ENCODE peak calls at places on chromosomes 13 and 19, in seven cellular contexts. B, S, H, N, J, V and R are unnamed samples.

GRCh38 chr19:34856052-34856451 is 70.7 kb upstream of the ZNF30 start:
- DNase-seq in B (no peak), S (no peak), H (no peak), N (no peak), J (no peak), V (no peak), R (no peak)

GRCh38 chr13:76293346-76293745 is 592.9 kb downstream of the KCTD12 start:
- DNase-seq in B (no peak), S (no peak), H (no peak), N (no peak), J (no peak), V (no peak), R (no peak)

GRCh38 chr19:45218887-45219780 is 26.1 kb downstream of the EXOC3L2 start:
- DNase-seq in B (no peak), S (no peak), H (no peak), N (no peak), J (no peak), V (no peak), R (no peak)

GRCh38 chr13:75178436-75178835 is 303.5 kb downstream of the TBC1D4 start:
- DNase-seq in B (no peak), S (no peak), H (no peak), N (no peak), J (no peak), V (no peak), R (no peak)

GRCh38 chr19:33988601-33989000 is 183.7 kb upstream of the LSM14A start:
- DNase-seq in B (no peak), S (no peak), H (no peak), N (no peak), J (no peak), V (no peak), R (no peak)

GRCh38 chr13:30520571-30520970 is 54.8 kb upstream of the HMGB1 start:
- DNase-seq in B (no peak), S (no peak), H (no peak), N (no peak), J (no peak), V (no peak), R (no peak)

GRCh38 chr13:82501804-82502203 is 1380.5 kb downstream of the SLITRK1 start:
- DNase-seq in B (no peak), S (no peak), H (no peak), N (no peak), J (no peak), V (no peak), R (no peak)

GRCh38 chr19:3585301-3586123 is at the start of gene GIPC3:
- DNase-seq in B (no peak), S (peak), H (no peak), N (no peak), J (no peak), V (no peak), R (no peak)

GRCh38 chr13:42028113-42028799 is 20.2 kb upstream of the DGKH start:
- DNase-seq in B (no peak), S (no peak), H (no peak), N (no peak), J (no peak), V (no peak), R (no peak)

GRCh38 chr13:80389073-80390038 is 48.4 kb upstream of the SPRY2 start:
- DNase-seq in B (no peak), S (no peak), H (no peak), N (no peak), J (no peak), V (no peak), R (no peak)

GRCh38 chr19:35298561-35298972 is 6.6 kb downstream of the MAG start:
- DNase-seq in B (no peak), S (no peak), H (no peak), N (no peak), J (no peak), V (no peak), R (no peak)

GRCh38 chr13:41456768-41457588 is at the start of gene RGCC:
- DNase-seq in B (peak), S (peak), H (no peak), N (peak), J (peak), V (peak), R (no peak)

GRCh38 chr13:112820318-112820717 is 130.5 kb downstream of the ATP11A start:
- DNase-seq in B (no peak), S (no peak), H (no peak), N (peak), J (no peak), V (peak), R (no peak)

GRCh38 chr19:39430675-39431593 is 4.8 kb downstream of the RPS16 start:
- DNase-seq in B (peak), S (no peak), H (no peak), N (no peak), J (no peak), V (no peak), R (no peak)

GRCh38 chr19:5451494-5451893 is 3.7 kb upstream of the ZNRF4 start:
- DNase-seq in B (no peak), S (peak), H (no peak), N (no peak), J (no peak), V (no peak), R (no peak)

GRCh38 chr19:45712699-45713067 is 18.0 kb downstream of the FBXO46 start:
- DNase-seq in B (no peak), S (peak), H (no peak), N (no peak), J (no peak), V (no peak), R (no peak)

GRCh38 chr19:5628470-5628869 is 5.6 kb downstream of the SAFB start:
- DNase-seq in B (no peak), S (no peak), H (no peak), N (no peak), J (no peak), V (no peak), R (no peak)

GRCh38 chr13:66367356-66367755 is 862.8 kb downstream of the PCDH9 start:
- DNase-seq in B (no peak), S (no peak), H (no peak), N (no peak), J (no peak), V (no peak), R (no peak)

GRCh38 chr13:113667771-113668490 is 912 bp downstream of the GRK1 start:
- DNase-seq in B (peak), S (peak), H (no peak), N (peak), J (no peak), V (peak), R (peak)

GRCh38 chr13:35157143-35157755 is 215.2 kb downstream of the NBEA start:
- DNase-seq in B (no peak), S (no peak), H (no peak), N (no peak), J (no peak), V (no peak), R (no peak)

GRCh38 chr13:103876571-103876970 is 810.4 kb upstream of the SLC10A2 start:
- DNase-seq in B (no peak), S (no peak), H (no peak), N (no peak), J (no peak), V (no peak), R (no peak)

GRCh38 chr13:24110011-24110410 is 50.5 kb upstream of the SPATA13 start:
- DNase-seq in B (no peak), S (no peak), H (no peak), N (no peak), J (no peak), V (no peak), R (no peak)

GRCh38 chr19:52188822-52189744 is 769 bp upstream of the PPP2R1A start:
- DNase-seq in B (peak), S (peak), H (peak), N (peak), J (no peak), V (no peak), R (peak)

GRCh38 chr19:41845051-41845590 is 279 bp downstream of the DMRTC2 start:
- DNase-seq in B (no peak), S (no peak), H (no peak), N (no peak), J (no peak), V (no peak), R (no peak)

GRCh38 chr13:99265162-99265822 is 7.1 kb upstream of the GPR18 start:
- DNase-seq in B (no peak), S (no peak), H (no peak), N (no peak), J (no peak), V (no peak), R (no peak)

GRCh38 chr13:95437561-95437960 is 115.0 kb upstream of the CLDN10 start:
- DNase-seq in B (no peak), S (no peak), H (no peak), N (no peak), J (no peak), V (no peak), R (no peak)

GRCh38 chr19:29666634-29667389 is 1.6 kb downstream of the PLEKHF1 start:
- DNase-seq in B (peak), S (no peak), H (peak), N (no peak), J (no peak), V (peak), R (peak)

GRCh38 chr19:48588670-48589399 is 17.7 kb upstream of the SPACA4 start:
- DNase-seq in B (peak), S (peak), H (no peak), N (peak), J (peak), V (peak), R (peak)
- TF ChIP-seq POLR2AphosphoS5 in B (peak), S (peak), H (peak), N (no peak), J (no peak), V (no peak), R (peak)

DNA sequence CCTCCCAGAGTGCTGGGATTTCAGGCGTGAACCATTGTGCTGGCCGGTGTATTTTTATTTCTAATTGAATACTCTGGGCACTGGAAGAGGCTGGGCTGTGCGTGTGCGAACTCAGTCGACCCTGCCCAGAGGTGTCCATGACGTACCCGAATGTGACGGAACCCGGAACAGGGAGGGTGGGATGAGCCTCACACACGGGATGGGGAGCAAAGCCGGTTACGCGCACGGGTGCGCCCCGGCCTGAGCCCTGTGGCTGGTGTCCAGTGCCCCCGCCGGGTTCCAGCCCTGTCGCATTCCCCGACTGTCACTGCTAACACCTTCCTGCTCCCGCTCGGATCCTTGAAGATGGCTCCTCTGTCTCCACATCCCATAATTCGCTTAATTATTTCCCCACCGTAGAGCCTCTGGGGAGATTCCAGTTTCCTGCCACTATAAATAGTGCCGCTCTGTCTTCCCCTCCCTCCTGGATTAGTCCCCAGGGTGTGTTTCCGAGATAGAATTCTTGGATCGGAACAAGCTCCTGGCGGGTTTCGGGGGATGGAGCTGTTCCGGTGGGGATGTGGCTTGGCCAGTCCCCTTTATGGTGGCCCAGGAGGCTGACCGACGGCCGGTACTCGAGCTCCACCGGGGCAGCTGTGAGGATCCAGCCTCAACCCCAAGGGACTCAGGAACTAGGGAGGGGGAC is 22.0 kb downstream of the SBNO2 start:
- DNase-seq in B (peak), S (peak), H (no peak), N (no peak), J (no peak), V (no peak), R (no peak)
- TF ChIP-seq POLR2AphosphoS5 in B (peak), S (peak), H (peak), N (peak), J (no peak), V (no peak), R (no peak)

GRCh38 chr13:28558567-28558966 is 63.6 kb upstream of the FLT1 start:
- DNase-seq in B (no peak), S (no peak), H (no peak), N (no peak), J (no peak), V (no peak), R (no peak)

GRCh38 chr13:28560612-28561011 is 65.7 kb upstream of the FLT1 start:
- DNase-seq in B (no peak), S (no peak), H (no peak), N (no peak), J (no peak), V (no peak), R (no peak)

GRCh38 chr13:28559636-28560259 is 64.8 kb upstream of the FLT1 start:
- DNase-seq in B (no peak), S (no peak), H (no peak), N (no peak), J (no peak), V (no peak), R (no peak)

GRCh38 chr13:28557725-28558124 is 62.8 kb upstream of the FLT1 start:
- DNase-seq in B (no peak), S (no peak), H (no peak), N (no peak), J (no peak), V (no peak), R (no peak)

DNA sequence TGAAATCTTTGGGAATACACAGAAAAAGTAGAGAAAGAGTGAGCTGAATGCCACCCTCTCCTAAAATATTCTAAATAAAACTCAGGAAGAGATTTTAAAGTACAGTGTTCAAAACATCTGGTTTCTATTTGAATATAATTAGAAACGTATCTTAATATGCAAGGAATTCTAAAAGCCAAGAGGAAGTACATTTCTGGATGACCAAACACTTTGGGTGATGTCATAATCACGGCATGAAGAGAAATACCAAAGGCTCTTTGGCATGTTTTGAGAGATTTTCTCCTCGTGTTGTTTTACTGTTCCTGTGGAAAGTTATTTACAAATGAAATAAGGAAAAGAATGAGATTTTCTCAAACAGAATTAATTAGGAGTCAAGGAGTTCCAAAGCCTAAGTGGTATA is 63.2 kb upstream of the FLT1 start:
- DNase-seq in B (no peak), S (no peak), H (no peak), N (no peak), J (no peak), V (no peak), R (no peak)
- TF ChIP-seq POLR2AphosphoS5 in B (no peak), S (no peak), H (no peak), N (no peak), J (no peak), V (no peak), R (no peak)

GRCh38 chr19:31943778-31944177 is 401.6 kb upstream of the ZNF507 start:
- DNase-seq in B (no peak), S (no peak), H (no peak), N (no peak), J (no peak), V (no peak), R (no peak)
- TF ChIP-seq POLR2AphosphoS5 in B (no peak), S (no peak), H (no peak), N (no peak), J (no peak), V (no peak), R (no peak)

GRCh38 chr19:18990128-18990708 is 43.1 kb downstream of the SUGP2 start:
- DNase-seq in B (no peak), S (no peak), H (no peak), N (no peak), J (no peak), V (no peak), R (no peak)

GRCh38 chr19:18992696-18993095 is 40.6 kb downstream of the SUGP2 start:
- DNase-seq in B (no peak), S (no peak), H (no peak), N (no peak), J (no peak), V (no peak), R (no peak)

GRCh38 chr19:18991468-18991867 is 41.8 kb downstream of the SUGP2 start:
- DNase-seq in B (no peak), S (peak), H (no peak), N (no peak), J (no peak), V (no peak), R (no peak)

GRCh38 chr19:18989316-18989715 is 44.0 kb downstream of the SUGP2 start:
- DNase-seq in B (no peak), S (no peak), H (no peak), N (no peak), J (no peak), V (no peak), R (no peak)

GRCh38 chr19:18991050-18991449 is 42.3 kb downstream of the SUGP2 start:
- DNase-seq in B (no peak), S (peak), H (no peak), N (no peak), J (no peak), V (no peak), R (no peak)
- TF ChIP-seq POLR2AphosphoS5 in B (no peak), S (no peak), H (no peak), N (no peak), J (no peak), V (no peak), R (no peak)

GRCh38 chr19:46786236-46787039 is 2.0 kb downstream of the SLC1A5 start:
- DNase-seq in B (peak), S (peak), H (peak), N (peak), J (peak), V (peak), R (peak)
- TF ChIP-seq POLR2AphosphoS5 in B (peak), S (peak), H (peak), N (peak), J (no peak), V (peak), R (peak)

GRCh38 chr13:110449225-110450015 is 112.1 kb downstream of the RAB20 start:
- DNase-seq in B (no peak), S (no peak), H (no peak), N (no peak), J (no peak), V (no peak), R (peak)

GRCh38 chr13:110447801-110448200 is 113.7 kb downstream of the RAB20 start:
- DNase-seq in B (no peak), S (no peak), H (no peak), N (no peak), J (no peak), V (no peak), R (no peak)

GRCh38 chr13:110448230-110448629 is 113.3 kb downstream of the RAB20 start:
- DNase-seq in B (no peak), S (no peak), H (no peak), N (no peak), J (no peak), V (no peak), R (no peak)

GRCh38 chr13:110450016-110450900 is 111.3 kb downstream of the RAB20 start:
- DNase-seq in B (peak), S (no peak), H (no peak), N (no peak), J (no peak), V (no peak), R (no peak)

DNA sequence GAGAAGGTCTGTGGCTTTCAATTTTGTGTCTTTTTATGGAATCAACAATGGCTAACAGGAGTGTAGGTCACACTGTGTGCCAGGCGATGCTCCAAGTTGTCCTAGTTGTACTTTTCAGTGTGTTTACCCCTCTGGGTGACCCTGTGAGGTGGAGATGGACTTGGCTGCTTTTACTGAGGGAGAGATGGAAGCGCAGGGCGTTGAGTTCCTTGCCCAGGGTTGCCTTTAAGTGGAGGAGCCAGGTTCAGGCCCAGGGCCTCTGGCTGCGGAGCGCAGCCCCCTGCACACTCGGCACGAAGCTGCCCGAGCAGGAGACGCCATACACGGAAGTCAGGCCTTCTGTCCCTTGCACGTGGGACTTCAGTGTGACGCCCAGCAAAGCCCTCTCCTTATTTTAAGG is 112.8 kb downstream of the RAB20 start:
- DNase-seq in B (no peak), S (no peak), H (no peak), N (no peak), J (no peak), V (no peak), R (no peak)
- TF ChIP-seq POLR2AphosphoS5 in B (no peak), S (no peak), H (no peak), N (no peak), J (no peak), V (no peak), R (peak)

GRCh38 chr19:17285415-17286135 is 3.9 kb downstream of the ANKLE1 start:
- DNase-seq in B (no peak), S (no peak), H (no peak), N (no peak), J (no peak), V (no peak), R (no peak)

GRCh38 chr19:17281391-17282304 is at the start of gene ANKLE1:
- DNase-seq in B (peak), S (peak), H (no peak), N (no peak), J (peak), V (peak), R (no peak)

GRCh38 chr19:17279436-17279835 is 2.3 kb upstream of the ANKLE1 start:
- DNase-seq in B (no peak), S (no peak), H (no peak), N (no peak), J (no peak), V (no peak), R (no peak)

GRCh38 chr19:17283504-17283996 is 1.8 kb downstream of the ANKLE1 start:
- DNase-seq in B (no peak), S (no peak), H (no peak), N (no peak), J (no peak), V (no peak), R (no peak)

GRCh38 chr19:17282488-17283256 is 971 bp downstream of the ANKLE1 start:
- DNase-seq in B (peak), S (peak), H (no peak), N (peak), J (peak), V (peak), R (peak)
- TF ChIP-seq POLR2AphosphoS5 in B (peak), S (no peak), H (no peak), N (no peak), J (no peak), V (no peak), R (no peak)

DNA sequence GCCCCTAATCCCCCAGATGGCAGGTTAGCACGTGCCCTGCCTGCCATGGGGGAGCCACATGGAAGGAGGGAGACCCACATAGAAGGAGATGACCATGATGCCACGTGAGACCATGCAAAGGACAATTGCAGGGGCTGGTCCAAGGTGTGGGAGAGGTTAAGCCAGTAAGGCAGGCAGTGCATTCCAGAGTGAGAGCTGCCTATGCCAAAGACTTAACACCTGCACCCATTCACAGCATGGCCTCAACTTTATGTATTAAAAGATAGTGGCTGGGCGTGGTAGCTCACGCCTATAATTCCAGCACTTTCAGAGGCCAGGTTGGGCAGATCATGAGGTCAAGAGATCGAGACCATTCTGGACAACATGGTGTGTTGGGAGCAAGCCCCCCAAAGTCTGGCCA is 82.8 kb downstream of the ZNF429 start:
- DNase-seq in B (no peak), S (no peak), H (no peak), N (no peak), J (no peak), V (no peak), R (no peak)
- TF ChIP-seq POLR2AphosphoS5 in B (no peak), S (no peak), H (no peak), N (no peak), J (no peak), V (no peak), R (no peak)